ENCODE peak calls at places on chromosome 13, in ten cellular contexts. W is OCI-LY7; R is cardiac fibroblast; T is fibroblast of mammary gland; F is transverse colon; L is SK-MEL-5; Z is stimulated activated naive CD8-positive, alpha-beta T cell treated with anti-CD3 and anti-CD28 coated beads, Interleukin-15, Interleukin-2, amounts not matched to agents 100 U/mL and 50 U/mL, for 24 hours; N is central memory CD4-positive, alpha-beta T cell; G is T-helper 17 cell; E is amniotic stem cell. O is an unnamed sample.

GRCh38 chr13:31105020-31105800 is 56.5 kb downstream of the HSPH1 start:
- DNase-seq in W (no peak), R (peak), T (peak), F (no peak), L (peak), Z (no peak), N (no peak), G (no peak), E (no peak), O (no peak)

GRCh38 chr13:42048625-42049453 is at the start of gene DGKH:
- DNase-seq in W (peak), R (peak), T (peak), F (peak), L (peak), Z (peak), N (peak), G (no peak), E (peak), O (peak)

GRCh38 chr13:69856331-69856730 is 251.3 kb upstream of the ATXN8OS start:
- DNase-seq in W (no peak), R (no peak), T (no peak), F (no peak), L (no peak), Z (no peak), N (no peak), G (no peak), E (no peak), O (no peak)

GRCh38 chr13:103371271-103371670 is 305.1 kb upstream of the SLC10A2 start:
- DNase-seq in W (no peak), R (no peak), T (no peak), F (no peak), L (no peak), Z (no peak), N (no peak), G (no peak), E (no peak), O (no peak)

GRCh38 chr13:50129065-50129922 is 114.0 kb downstream of the KCNRG start:
- DNase-seq in W (peak), R (no peak), T (peak), F (no peak), L (no peak), Z (no peak), N (peak), G (peak), E (no peak), O (peak)

GRCh38 chr13:47708386-47708785 is 292.7 kb downstream of the SUCLA2 start:
- DNase-seq in W (no peak), R (peak), T (peak), F (no peak), L (no peak), Z (no peak), N (no peak), G (no peak), E (no peak), O (no peak)

GRCh38 chr13:96018135-96018534 is 35.1 kb downstream of the UGGT2 start:
- DNase-seq in W (no peak), R (no peak), T (no peak), F (no peak), L (no peak), Z (no peak), N (no peak), G (no peak), E (no peak), O (no peak)

GRCh38 chr13:47004552-47004951 is 107.7 kb upstream of the HTR2A start:
- DNase-seq in W (no peak), R (no peak), T (peak), F (no peak), L (no peak), Z (no peak), N (no peak), G (no peak), E (no peak), O (no peak)

GRCh38 chr13:77397636-77398035 is 70.7 kb upstream of the MYCBP2 start:
- DNase-seq in W (no peak), R (peak), T (peak), F (no peak), L (no peak), Z (no peak), N (no peak), G (no peak), E (no peak), O (no peak)

GRCh38 chr13:51148952-51149573 is 38.0 kb upstream of the C13orf42 start:
- DNase-seq in W (peak), R (peak), T (peak), F (peak), L (peak), Z (no peak), N (no peak), G (no peak), E (peak), O (no peak)

GRCh38 chr13:25248071-25248470 is 39.2 kb downstream of the MTMR6 start:
- DNase-seq in W (no peak), R (no peak), T (no peak), F (no peak), L (no peak), Z (no peak), N (no peak), G (no peak), E (no peak), O (no peak)

GRCh38 chr13:62846302-62846701 is 1430.7 kb upstream of the PCDH20 start:
- DNase-seq in W (no peak), R (no peak), T (peak), F (no peak), L (no peak), Z (no peak), N (no peak), G (no peak), E (peak), O (no peak)

GRCh38 chr13:27038323-27038722 is 133.3 kb downstream of the USP12 start:
- DNase-seq in W (no peak), R (peak), T (peak), F (no peak), L (no peak), Z (no peak), N (no peak), G (no peak), E (peak), O (no peak)

GRCh38 chr13:113350065-113350937 is 13.6 kb downstream of the GRTP1 start:
- DNase-seq in W (peak), R (no peak), T (no peak), F (no peak), L (no peak), Z (no peak), N (no peak), G (no peak), E (no peak), O (no peak)

GRCh38 chr13:79932556-79932955 is 408.4 kb downstream of the SPRY2 start:
- DNase-seq in W (no peak), R (no peak), T (no peak), F (no peak), L (no peak), Z (no peak), N (no peak), G (no peak), E (no peak), O (no peak)

GRCh38 chr13:99185606-99186005 is 15.0 kb upstream of the UBAC2 start:
- DNase-seq in W (no peak), R (no peak), T (no peak), F (no peak), L (no peak), Z (no peak), N (no peak), G (no peak), E (no peak), O (no peak)

GRCh38 chr13:65914707-65915106 is 1315.4 kb downstream of the PCDH9 start:
- DNase-seq in W (no peak), R (peak), T (peak), F (no peak), L (no peak), Z (no peak), N (no peak), G (no peak), E (no peak), O (no peak)

GRCh38 chr13:50845211-50845610 is 1.7 kb upstream of the DLEU7 start:
- DNase-seq in W (no peak), R (peak), T (peak), F (no peak), L (peak), Z (no peak), N (no peak), G (no peak), E (no peak), O (no peak)

GRCh38 chr13:83274679-83275078 is 607.6 kb downstream of the SLITRK1 start:
- DNase-seq in W (no peak), R (no peak), T (no peak), F (no peak), L (peak), Z (no peak), N (no peak), G (no peak), E (no peak), O (no peak)

GRCh38 chr13:24353736-24354135 is 44.4 kb downstream of the C1QTNF9 start:
- DNase-seq in W (no peak), R (no peak), T (no peak), F (no peak), L (no peak), Z (no peak), N (no peak), G (no peak), E (no peak), O (no peak)

GRCh38 chr13:43326100-43326499 is 302.7 kb downstream of the DNAJC15 start:
- DNase-seq in W (no peak), R (no peak), T (no peak), F (no peak), L (no peak), Z (no peak), N (no peak), G (no peak), E (no peak), O (no peak)

GRCh38 chr13:40388617-40389016 is 277.8 kb downstream of the FOXO1 start:
- DNase-seq in W (peak), R (peak), T (no peak), F (peak), L (no peak), Z (peak), N (peak), G (peak), E (no peak), O (peak)

GRCh38 chr13:78298657-78299056 is 304.7 kb downstream of the POU4F1 start:
- DNase-seq in W (no peak), R (no peak), T (peak), F (no peak), L (no peak), Z (no peak), N (no peak), G (no peak), E (no peak), O (no peak)

GRCh38 chr13:40187324-40187795 is 479.1 kb downstream of the FOXO1 start:
- DNase-seq in W (no peak), R (no peak), T (no peak), F (no peak), L (no peak), Z (peak), N (peak), G (peak), E (no peak), O (no peak)

GRCh38 chr13:23701646-23702045 is 131.4 kb downstream of the TNFRSF19 start:
- DNase-seq in W (no peak), R (peak), T (peak), F (peak), L (no peak), Z (no peak), N (no peak), G (no peak), E (no peak), O (no peak)

GRCh38 chr13:114035583-114036501 is 62.0 kb upstream of the C13orf46 start:
- DNase-seq in W (no peak), R (no peak), T (peak), F (no peak), L (no peak), Z (no peak), N (no peak), G (no peak), E (no peak), O (no peak)

O was measured in GM13976.